ENCODE peak calls at places on chromosomes 16 and 17, in ten cellular contexts. S, Y, I, W, D, M, G, E, P and R are unnamed samples.

GRCh38 chr17:48539177-48539576 is 5.7 kb downstream of the HOXB2 start:
- DNase-seq in Y (no peak), E (no peak), W (no peak), M (no peak), P (no peak), S (peak; percentile 97), G (no peak), I (no peak), D (no peak), R (no peak)

GRCh38 chr17:49223517-49224197 is 6.9 kb downstream of the PHOSPHO1 start:
- DNase-seq in Y (peak; percentile 57), P (peak; percentile 57), W (peak; percentile 45), I (peak; percentile 67), G (peak; percentile 48), S (no peak), D (peak; percentile 57), M (no peak), E (no peak), R (peak; percentile 55)

GRCh38 chr17:78822552-78822951 is 18.1 kb downstream of the USP36 start:
- DNase-seq in I (no peak), G (no peak), W (no peak), P (no peak), Y (peak; percentile 28), S (peak; percentile 99), D (no peak), E (no peak), M (no peak), R (no peak)

GRCh38 chr17:8881606-8882005 is 14.1 kb upstream of the PIK3R6 start:
- DNase-seq in Y (no peak), W (no peak), I (no peak), P (no peak), E (no peak), D (no peak), G (no peak), M (no peak), S (no peak), R (no peak)

GRCh38 chr16:68116256-68116853 is 31.2 kb downstream of the NFATC3 start:
- DNase-seq in Y (peak; percentile 37), G (no peak), S (peak; percentile 13), D (no peak), M (no peak), E (no peak), W (peak; percentile 30), I (no peak), P (no peak), R (no peak)

GRCh38 chr17:67542219-67543114 is 165.4 kb downstream of the PITPNC1 start:
- DNase-seq in P (no peak), W (no peak), Y (no peak), S (no peak), I (no peak), M (no peak), E (no peak), G (no peak), D (no peak), R (no peak)

GRCh38 chr16:72721981-72722380 is 325.9 kb downstream of the ZFHX3 start:
- DNase-seq in M (no peak), Y (no peak), I (no peak), P (no peak), S (no peak), W (no peak), G (no peak), D (no peak), E (no peak), R (no peak)

GRCh38 chr17:32827227-32827626 is 49.7 kb downstream of the MYO1D start:
- DNase-seq in S (no peak), W (no peak), D (no peak), P (no peak), G (no peak), E (no peak), Y (no peak), I (no peak), M (no peak), R (no peak)

GRCh38 chr16:54873081-54873480 is 57.6 kb upstream of the IRX5 start:
- DNase-seq in Y (no peak), E (no peak), M (no peak), I (no peak), G (no peak), P (no peak), W (no peak), D (no peak), S (no peak), R (no peak)

GRCh38 chr16:29310852-29311314 is 95.6 kb downstream of the NPIPB11 start:
- DNase-seq in I (no peak), P (no peak), M (no peak), E (no peak), W (no peak), S (no peak), D (peak; percentile 86), Y (no peak), G (no peak), R (no peak)

GRCh38 chr16:63787014-63787413 is 1334.8 kb downstream of the CDH11 start:
- DNase-seq in D (no peak), W (no peak), M (no peak), S (no peak), G (peak; percentile 24), Y (no peak), P (no peak), E (no peak), I (no peak), R (no peak)

GRCh38 chr16:48246066-48246465 is 1.3 kb downstream of the ABCC11 start:
- DNase-seq in I (no peak), D (no peak), M (no peak), W (no peak), Y (no peak), G (no peak), E (no peak), S (peak; percentile 41), P (no peak), R (no peak)

GRCh38 chr17:14737984-14738651 is 437.2 kb downstream of the HS3ST3B1 start:
- DNase-seq in E (peak; percentile 89), D (peak; percentile 36), M (peak; percentile 13), G (no peak), W (no peak), I (peak; percentile 17), P (peak; percentile 73), Y (peak; percentile 86), S (peak; percentile 78), R (peak; percentile 57)

GRCh38 chr17:76841776-76842405 is 26.3 kb upstream of the MGAT5B start:
- DNase-seq in M (no peak), I (peak; percentile 20), S (no peak), P (no peak), Y (no peak), W (no peak), G (no peak), E (no peak), D (no peak), R (no peak)

GRCh38 chr16:58582971-58583765 is 46.5 kb downstream of the CNOT1 start:
- DNase-seq in M (no peak), P (no peak), E (no peak), Y (no peak), G (no peak), S (peak; percentile 10), D (no peak), W (no peak), I (no peak), R (no peak)

GRCh38 chr17:40738553-40738952 is 16.6 kb downstream of the KRT25 start:
- DNase-seq in E (no peak), I (no peak), P (no peak), Y (no peak), M (no peak), S (no peak), G (no peak), D (no peak), W (no peak), R (no peak)

GRCh38 chr16:46757339-46758050 is 9.4 kb upstream of the MYLK3 start:
- DNase-seq in I (no peak), G (peak; percentile 79), P (no peak), M (no peak), S (no peak), Y (peak; percentile 34), D (peak; percentile 32), E (no peak), W (no peak), R (peak; percentile 75)

GRCh38 chr16:57893559-57894389 is 77.2 kb downstream of the CNGB1 start:
- DNase-seq in E (peak; percentile 61), I (no peak), S (peak; percentile 87), P (peak; percentile 55), Y (peak; percentile 72), M (no peak), G (no peak), W (no peak), D (no peak), R (peak; percentile 99)

GRCh38 chr16:57030346-57030902 is 41.1 kb downstream of the NLRC5 start:
- DNase-seq in W (no peak), Y (no peak), S (no peak), P (no peak), D (no peak), M (no peak), G (no peak), E (no peak), I (no peak), R (no peak)

GRCh38 chr16:72162105-72162680 is 9.8 kb downstream of the PMFBP1 start:
- DNase-seq in G (no peak), I (no peak), S (no peak), M (no peak), E (no peak), Y (no peak), P (no peak), W (no peak), D (no peak), R (no peak)

GRCh38 chr16:78002915-78003538 is 19.3 kb upstream of the CLEC3A start:
- DNase-seq in Y (peak; percentile 90), D (peak; percentile 73), G (peak; percentile 83), P (peak; percentile 82), M (no peak), E (peak; percentile 7), I (peak; percentile 79), W (peak; percentile 47), S (peak; percentile 75), R (peak; percentile 63)
- H3K36me3 ChIP-seq in Y (no peaks in the 10 kb centered on the region), D (no peaks in the 10 kb centered on the region), G (no peaks in the 10 kb centered on the region), P (no peaks in the 10 kb centered on the region), M (no peaks in the 10 kb centered on the region), E (no peaks in the 10 kb centered on the region), I (no peaks in the 10 kb centered on the region), W (no peaks in the 10 kb centered on the region), S (no peaks in the 10 kb centered on the region), R (no peaks in the 10 kb centered on the region)

GRCh38 chr16:1641261-1641660 is 29.1 kb downstream of the CRAMP1 start:
- DNase-seq in W (no peak), I (no peak), G (no peak), P (no peak), Y (no peak), S (no peak), D (no peak), E (no peak), M (no peak), R (no peak)
- H3K36me3 ChIP-seq in W (peaks cover 66% of the 10 kb centered on the region), I (peaks cover 98% of the 10 kb centered on the region), G (peaks cover 21% of the 10 kb centered on the region), P (peaks cover 66% of the 10 kb centered on the region), Y (no peaks in the 10 kb centered on the region), S (peaks cover 36% of the 10 kb centered on the region), D (peaks cover 97% of the 10 kb centered on the region), E (peaks cover 34% of the 10 kb centered on the region), M (peaks cover 26% of the 10 kb centered on the region), R (peaks cover 12% of the 10 kb centered on the region)

GRCh38 chr17:17139972-17140589 is 66.1 kb downstream of the PLD6 start:
- DNase-seq in Y (no peak), G (no peak), E (no peak), M (no peak), P (no peak), S (no peak), I (no peak), W (no peak), D (no peak), R (no peak)
- H3K36me3 ChIP-seq in Y (no peaks in the 10 kb centered on the region), G (peaks cover 78% of the 10 kb centered on the region), E (peaks cover 73% of the 10 kb centered on the region), M (peaks cover 27% of the 10 kb centered on the region), P (peaks cover 72% of the 10 kb centered on the region), S (peaks cover 36% of the 10 kb centered on the region), I (peaks cover 86% of the 10 kb centered on the region), W (peaks cover 57% of the 10 kb centered on the region), D (peaks cover 100% of the 10 kb centered on the region), R (peaks cover 44% of the 10 kb centered on the region)

GRCh38 chr17:81366648-81367047 is 28.6 kb upstream of the BAHCC1 start:
- DNase-seq in Y (no peak), I (no peak), S (no peak), E (no peak), P (no peak), M (no peak), W (no peak), D (no peak), G (no peak), R (no peak)
- H3K36me3 ChIP-seq in Y (no peaks in the 10 kb centered on the region), I (no peaks in the 10 kb centered on the region), S (no peaks in the 10 kb centered on the region), E (no peaks in the 10 kb centered on the region), P (no peaks in the 10 kb centered on the region), M (no peaks in the 10 kb centered on the region), W (no peaks in the 10 kb centered on the region), D (no peaks in the 10 kb centered on the region), G (no peaks in the 10 kb centered on the region), R (no peaks in the 10 kb centered on the region)